ENCODE peak calls at places on chromosome 1, in six cellular contexts. G is GM23248, C is A549, V is H9, O is heart left ventricle, S is uterus. Y is an unnamed sample.

GRCh38 chr1:105838071-105838470 is 1218.4 kb upstream of the PRMT6 start:
- DNase-seq in S (no peak), V (no peak), O (no peak), C (no peak), G (no peak), Y (no peak)

GRCh38 chr1:55981015-55981635 is 598.2 kb downstream of the PLPP3 start:
- DNase-seq in C (no peak), O (no peak), G (peak; percentile 50), V (no peak), S (no peak), Y (no peak)

GRCh38 chr1:192705510-192705909 is 69.6 kb downstream of the RGS13 start:
- DNase-seq in O (no peak), G (no peak), V (no peak), S (no peak), C (no peak), Y (no peak)

GRCh38 chr1:9065213-9065751 is 4.2 kb downstream of the SLC2A5 start:
- DNase-seq in C (no peak), V (no peak), S (no peak), O (peak; percentile 17), G (no peak), Y (no peak)

GRCh38 chr1:209743145-209743482 is 12.7 kb upstream of the TRAF3IP3 start:
- DNase-seq in C (no peak), V (no peak), S (peak; percentile 48), O (peak; percentile 42), G (peak; percentile 58), Y (peak; percentile 14)

GRCh38 chr1:81414417-81415087 is 386.2 kb upstream of the ADGRL2 start:
- DNase-seq in C (peak; percentile 11), O (peak; percentile 80), V (peak; percentile 85), G (peak; percentile 68), S (peak; percentile 70), Y (peak; percentile 61)

GRCh38 chr1:42753070-42753469 is 13.0 kb upstream of the CLDN19 start:
- DNase-seq in C (no peak), G (peak; percentile 87), V (no peak), O (no peak), S (no peak), Y (no peak)

GRCh38 chr1:54548389-54549044 is 489 bp downstream of the ACOT11 start:
- DNase-seq in S (no peak), C (no peak), V (no peak), G (no peak), O (no peak), Y (no peak)

GRCh38 chr1:8821084-8821483 is 3.6 kb upstream of the RERE start:
- DNase-seq in V (no peak), G (no peak), S (no peak), C (no peak), O (no peak), Y (no peak)

DNA sequence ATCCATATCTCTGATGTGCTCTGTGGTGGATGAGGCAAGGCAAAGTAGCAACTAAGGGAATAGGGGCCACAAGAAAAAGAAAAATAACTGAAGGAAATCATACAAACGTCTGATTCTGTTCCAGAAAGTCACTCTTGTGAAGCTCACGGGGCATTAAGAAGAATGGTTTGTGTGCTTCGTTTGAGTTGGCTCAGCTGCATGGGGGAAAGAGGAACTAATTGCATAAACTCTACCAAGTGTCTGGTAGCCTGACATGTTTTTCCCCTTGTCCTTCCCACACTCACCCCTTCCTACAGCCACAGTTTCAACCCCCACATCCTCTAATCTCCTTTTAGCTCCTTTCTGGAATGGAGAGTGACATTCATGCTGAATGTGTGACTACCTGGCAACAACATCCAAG is 439.8 kb downstream of the TTLL7 start:
- DNase-seq in S (no peak), C (no peak), V (no peak), G (no peak), O (no peak), Y (no peak)
- H3K9me3 ChIP-seq in S (no peaks in the 10 kb centered on the region), C (no peaks in the 10 kb centered on the region), V (no peaks in the 10 kb centered on the region), G (no peaks in the 10 kb centered on the region), O (no peaks in the 10 kb centered on the region), Y (no peaks in the 10 kb centered on the region)

GRCh38 chr1:15201221-15201620 is 45.8 kb upstream of the FHAD1 start:
- DNase-seq in G (no peak), V (no peak), O (no peak), C (no peak), S (no peak), Y (no peak)
- H3K9me3 ChIP-seq in G (no peaks in the 10 kb centered on the region), V (no peaks in the 10 kb centered on the region), O (no peaks in the 10 kb centered on the region), C (no peaks in the 10 kb centered on the region), S (no peaks in the 10 kb centered on the region), Y (no peaks in the 10 kb centered on the region)

DNA sequence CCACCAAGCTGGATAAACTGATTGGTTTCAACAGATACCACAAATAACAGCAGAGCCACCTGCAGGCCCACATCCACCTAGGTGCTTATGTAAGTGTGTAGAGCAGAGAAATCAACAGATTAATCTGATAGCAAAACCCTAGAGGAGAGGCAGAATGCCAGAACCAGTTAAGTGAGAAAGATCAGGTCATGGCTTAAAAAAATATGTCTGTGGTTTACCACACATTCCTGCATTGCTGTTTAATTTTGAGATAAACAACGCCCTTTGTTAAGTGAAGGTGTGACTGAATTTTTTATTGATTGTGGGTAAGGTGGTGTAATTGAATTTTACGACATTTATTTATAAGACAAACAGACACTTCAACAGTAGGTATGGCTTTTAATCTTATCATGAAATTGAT is 21.2 kb downstream of the CRNN start:
- DNase-seq in C (no peak), V (no peak), G (no peak), O (no peak), S (no peak), Y (no peak)
- H3K9me3 ChIP-seq in C (no peaks in the 10 kb centered on the region), V (peaks cover 74% of the 10 kb centered on the region), G (no peaks in the 10 kb centered on the region), O (no peaks in the 10 kb centered on the region), S (no peaks in the 10 kb centered on the region), Y (no peaks in the 10 kb centered on the region)

GRCh38 chr1:44662683-44663030 is 11.6 kb downstream of the TMEM53 start:
- DNase-seq in C (no peak), G (no peak), O (no peak), S (no peak), V (no peak), Y (no peak)

GRCh38 chr1:44655609-44656008 is 18.7 kb downstream of the TMEM53 start:
- DNase-seq in C (peak; percentile 33), V (peak; percentile 69), S (no peak), G (peak; percentile 43), O (no peak), Y (no peak)

GRCh38 chr1:44661786-44662682 is 12.2 kb downstream of the TMEM53 start:
- DNase-seq in S (no peak), V (no peak), C (no peak), G (no peak), O (no peak), Y (no peak)

GRCh38 chr1:44659566-44659965 is 14.7 kb downstream of the TMEM53 start:
- DNase-seq in C (no peak), G (no peak), S (no peak), O (no peak), V (no peak), Y (no peak)

DNA sequence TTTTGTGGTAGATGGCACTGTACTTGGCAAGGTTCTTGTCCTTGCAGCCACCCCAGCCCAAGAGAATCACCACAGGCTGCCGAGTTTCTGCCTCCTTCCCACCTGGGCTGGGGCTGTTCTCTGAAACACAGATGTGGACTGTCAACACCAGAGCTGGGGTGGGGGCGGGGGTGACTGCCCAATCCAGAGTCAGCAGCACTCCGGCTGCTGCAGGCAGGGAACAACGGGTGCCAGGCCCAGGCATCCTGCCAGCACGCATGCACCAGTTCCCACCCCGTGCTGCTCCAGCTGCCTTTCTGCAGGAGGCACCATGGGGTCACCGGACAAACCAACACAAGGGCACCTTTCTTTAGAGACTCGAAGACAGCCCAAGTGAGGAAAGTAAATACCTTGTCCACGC is 14.1 kb downstream of the TMEM53 start:
- DNase-seq in G (no peak), C (no peak), O (peak; percentile 82), S (no peak), V (no peak), Y (peak; percentile 90)
- H3K9me3 ChIP-seq in G (no peaks in the 10 kb centered on the region), C (no peaks in the 10 kb centered on the region), O (no peaks in the 10 kb centered on the region), S (no peaks in the 10 kb centered on the region), V (no peaks in the 10 kb centered on the region), Y (no peaks in the 10 kb centered on the region)

GRCh38 chr1:95953668-95954067 is 719.7 kb downstream of the RWDD3 start:
- DNase-seq in C (no peak), O (no peak), G (no peak), V (no peak), S (no peak), Y (no peak)
- H3K9me3 ChIP-seq in C (no peaks in the 10 kb centered on the region), O (no peaks in the 10 kb centered on the region), G (no peaks in the 10 kb centered on the region), V (no peaks in the 10 kb centered on the region), S (no peaks in the 10 kb centered on the region), Y (no peaks in the 10 kb centered on the region)

GRCh38 chr1:227654431-227654830 is 80.7 kb downstream of the JMJD4 start:
- DNase-seq in O (no peak), V (no peak), C (no peak), S (no peak), G (no peak), Y (no peak)
- H3K9me3 ChIP-seq in O (peaks cover 100% of the 10 kb centered on the region), V (peaks cover 85% of the 10 kb centered on the region), C (peaks cover 94% of the 10 kb centered on the region), S (peaks cover 94% of the 10 kb centered on the region), G (peaks cover 35% of the 10 kb centered on the region), Y (peaks cover 33% of the 10 kb centered on the region)

GRCh38 chr1:39805385-39805784 is 16.7 kb upstream of the BMP8B start:
- DNase-seq in C (no peak), O (no peak), G (no peak), V (no peak), S (no peak), Y (no peak)

GRCh38 chr1:39799770-39800470 is 11.3 kb upstream of the BMP8B start:
- DNase-seq in V (peak; percentile 82), C (peak; percentile 65), G (peak; percentile 92), S (no peak), O (peak; percentile 54), Y (peak; percentile 86)

GRCh38 chr1:39800471-39800835 is 11.8 kb upstream of the BMP8B start:
- DNase-seq in C (no peak), V (no peak), O (no peak), S (no peak), G (no peak), Y (no peak)

GRCh38 chr1:39802496-39803260 is 14.0 kb upstream of the BMP8B start:
- DNase-seq in O (no peak), G (no peak), V (no peak), S (no peak), C (no peak), Y (no peak)
- H3K9me3 ChIP-seq in O (peaks cover 13% of the 10 kb centered on the region), G (no peaks in the 10 kb centered on the region), V (no peaks in the 10 kb centered on the region), S (no peaks in the 10 kb centered on the region), C (no peaks in the 10 kb centered on the region), Y (no peaks in the 10 kb centered on the region)

GRCh38 chr1:248787430-248787829 is 31.9 kb upstream of the LYPD8 start:
- DNase-seq in V (no peak), G (no peak), O (no peak), C (no peak), S (no peak), Y (no peak)
- H3K9me3 ChIP-seq in V (peaks cover 87% of the 10 kb centered on the region), G (no peaks in the 10 kb centered on the region), O (no peaks in the 10 kb centered on the region), C (no peaks in the 10 kb centered on the region), S (no peaks in the 10 kb centered on the region), Y (no peaks in the 10 kb centered on the region)